ENCODE peak calls at places on chromosomes 4 and X, in nine cellular contexts. M is right lobe of liver, I is suprapubic skin, P is progenitor cell of endocrine pancreas, D is upper lobe of right lung, X is fibroblast of mammary gland, R is GM13977, F is astrocyte of the spinal cord, N is choroid plexus epithelial cell. Q is an unnamed sample.
A peak's percentile ranks its signal among the peaks of the same experiment; 100 is the strongest.

GRCh38 chr4:107034982-107035710 is 967 bp downstream of the DKK2 start:
- DNase-seq in M (peak; percentile 56), I (peak; percentile 68), P (peak; percentile 15), D (no peak), X (peak; percentile 27), R (peak; percentile 9), F (peak; percentile 45), N (peak; percentile 46), Q (peak; percentile 42)

GRCh38 chr4:74158561-74159396 is 861 bp downstream of the MTHFD2L start:
- DNase-seq in M (no peak), I (no peak), P (no peak), D (no peak), X (peak; percentile 68), R (peak; percentile 24), F (peak; percentile 37), N (peak; percentile 52), Q (no peak)

GRCh38 chrX:123450217-123450616 is 266.1 kb downstream of the GRIA3 start:
- DNase-seq in M (no peak), I (no peak), P (no peak), D (no peak), X (peak; percentile 17), R (peak; percentile 4), F (no peak), N (peak; percentile 23), Q (peak; percentile 1)

GRCh38 chr4:31896349-31896748 is 1176.2 kb downstream of the PCDH7 start:
- DNase-seq in M (no peak), I (no peak), P (no peak), D (no peak), X (no peak), R (no peak), F (no peak), N (no peak), Q (no peak)

GRCh38 chr4:30537462-30537861 is 182.7 kb upstream of the PCDH7 start:
- DNase-seq in M (no peak), I (no peak), P (no peak), D (no peak), X (peak; percentile 75), R (no peak), F (peak; percentile 90), N (peak; percentile 43), Q (no peak)

GRCh38 chr4:23828779-23829178 is 61.1 kb downstream of the PPARGC1A start:
- DNase-seq in M (no peak), I (no peak), P (no peak), D (no peak), X (no peak), R (no peak), F (no peak), N (no peak), Q (no peak)

GRCh38 chr4:47790105-47790504 is 47.8 kb downstream of the CORIN start:
- DNase-seq in M (no peak), I (no peak), P (no peak), D (no peak), X (no peak), R (no peak), F (no peak), N (no peak), Q (no peak)

GRCh38 chr4:128039568-128039967 is 21.5 kb upstream of the LARP1B start:
- DNase-seq in M (no peak), I (no peak), P (no peak), D (no peak), X (no peak), R (no peak), F (no peak), N (no peak), Q (no peak)

GRCh38 chr4:32462944-32463343 is 1742.8 kb downstream of the PCDH7 start:
- DNase-seq in M (no peak), I (no peak), P (no peak), D (no peak), X (peak; percentile 38), R (no peak), F (peak; percentile 5), N (peak; percentile 60), Q (no peak)

GRCh38 chr4:7785017-7785416 is 154.6 kb downstream of the AFAP1 start:
- DNase-seq in M (peak; percentile 15), I (peak; percentile 34), P (no peak), D (no peak), X (peak; percentile 83), R (peak; percentile 17), F (peak; percentile 78), N (peak; percentile 62), Q (no peak)

GRCh38 chr4:160247091-160247656 is 1144.3 kb downstream of the RAPGEF2 start:
- DNase-seq in M (no peak), I (no peak), P (no peak), D (no peak), X (no peak), R (no peak), F (no peak), N (no peak), Q (no peak)

GRCh38 chr4:8860096-8860891 is 11.3 kb downstream of the HMX1 start:
- DNase-seq in M (no peak), I (no peak), P (no peak), D (no peak), X (no peak), R (no peak), F (no peak), N (no peak), Q (no peak)

GRCh38 chrX:70253377-70254062 is 6.5 kb downstream of the P2RY4 start:
- DNase-seq in M (no peak), I (no peak), P (no peak), D (no peak), X (peak; percentile 33), R (no peak), F (no peak), N (no peak), Q (no peak)

DNA sequence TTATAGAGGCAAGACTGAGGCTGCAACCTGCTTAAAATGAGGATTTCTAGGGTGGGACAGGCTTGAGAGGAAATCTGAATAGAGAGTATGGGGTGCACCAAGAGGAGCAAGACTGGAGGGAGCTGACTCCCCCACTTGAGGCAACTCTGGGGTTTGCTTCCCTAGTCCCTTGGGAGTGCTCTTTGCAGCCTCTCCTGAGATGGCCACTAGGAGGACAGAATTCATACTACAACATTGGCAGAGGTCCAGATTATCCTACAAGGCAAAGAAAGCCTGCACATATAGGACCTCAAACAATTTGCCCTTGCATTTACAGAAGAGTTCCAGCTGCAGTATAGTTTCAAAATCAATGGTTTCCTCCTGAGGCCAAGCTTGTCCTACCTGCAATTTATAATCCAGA is 830.9 kb downstream of the TECRL start:
- DNase-seq in M (no peak), I (no peak), P (no peak), D (no peak), X (no peak), R (no peak), F (no peak), N (no peak), Q (no peak)
- TF ChIP-seq CTCF in M (no peak), I (no peak), P (no peak), D (no peak), X (no peak), R (no peak), F (no peak), N (no peak), Q (no peak)

GRCh38 chr4:3074846-3075651 is 568 bp downstream of the HTT start:
- DNase-seq in M (peak; percentile 67), I (peak; percentile 82), P (peak; percentile 53), D (peak; percentile 89), X (peak; percentile 52), R (peak; percentile 59), F (peak; percentile 71), N (peak; percentile 55), Q (peak; percentile 71)

GRCh38 chr4:3071811-3072210 is 2.5 kb downstream of the HTT-AS start:
- DNase-seq in M (no peak), I (no peak), P (no peak), D (no peak), X (peak; percentile 55), R (no peak), F (no peak), N (no peak), Q (no peak)

GRCh38 chr4:3075652-3075981 is 1.1 kb downstream of the HTT start:
- DNase-seq in M (no peak), I (no peak), P (no peak), D (no peak), X (no peak), R (no peak), F (no peak), N (no peak), Q (no peak)

GRCh38 chr4:3074078-3074845 is at the start of the genes HTT and HTT-AS:
- DNase-seq in M (peak; percentile 99), I (peak; percentile 99), P (peak; percentile 93), D (peak; percentile 99), X (peak; percentile 89), R (peak; percentile 99), F (peak; percentile 96), N (peak; percentile 95), Q (peak; percentile 97)

DNA sequence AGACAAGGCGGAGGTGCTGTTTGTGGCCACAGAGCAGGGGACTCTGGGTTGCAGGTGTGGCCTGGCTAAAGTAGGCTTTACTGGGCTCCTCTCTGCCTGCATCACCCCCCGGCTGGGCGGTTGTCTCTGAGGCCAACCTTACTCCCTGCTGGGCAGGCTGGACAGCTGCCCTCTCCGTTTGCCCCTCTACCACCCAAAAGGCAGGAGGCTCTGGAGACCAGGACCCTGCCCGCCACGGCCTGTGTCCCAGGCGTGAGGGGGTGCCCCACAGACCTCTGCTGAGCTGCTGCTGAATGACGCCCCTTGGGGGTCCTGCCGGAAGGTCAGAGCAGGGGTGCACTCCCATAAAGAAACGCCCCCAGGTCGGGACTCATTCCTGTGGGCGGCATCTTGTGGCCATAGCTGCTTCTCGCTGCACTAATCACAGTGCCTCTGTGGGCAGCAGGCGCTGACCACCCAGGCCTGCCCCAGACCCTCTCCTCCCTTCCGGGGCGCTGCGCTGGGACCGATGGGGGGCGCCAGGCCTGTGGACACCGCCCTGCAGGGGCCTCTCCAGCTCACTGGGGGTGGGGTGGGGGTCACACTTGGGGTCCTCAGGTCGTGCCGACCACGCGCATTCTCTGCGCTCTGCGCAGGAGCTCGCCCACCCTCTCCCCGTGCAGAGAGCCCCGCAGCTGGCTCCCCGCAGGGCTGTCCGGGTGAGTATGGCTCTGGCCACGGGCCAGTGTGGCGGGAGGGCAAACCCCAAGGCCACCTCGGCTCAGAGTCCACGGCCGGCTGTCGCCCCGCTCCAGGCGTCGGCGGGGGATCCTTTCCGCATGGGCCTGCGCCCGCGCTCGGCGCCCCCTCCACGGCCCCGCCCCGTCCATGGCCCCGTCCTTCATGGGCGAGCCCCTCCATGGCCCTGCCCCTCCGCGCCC is 920 bp downstream of the HTT-AS start:
- DNase-seq in M (peak; percentile 71), I (peak; percentile 76), P (peak; percentile 39), D (no peak), X (no peak), R (no peak), F (no peak), N (no peak), Q (peak; percentile 6)
- TF ChIP-seq CTCF in M (no peak), I (no peak), P (peak; percentile 29), D (peak; percentile 6), X (no peak), R (peak; percentile 37), F (peak; percentile 21), N (no peak), Q (no peak)

DNA sequence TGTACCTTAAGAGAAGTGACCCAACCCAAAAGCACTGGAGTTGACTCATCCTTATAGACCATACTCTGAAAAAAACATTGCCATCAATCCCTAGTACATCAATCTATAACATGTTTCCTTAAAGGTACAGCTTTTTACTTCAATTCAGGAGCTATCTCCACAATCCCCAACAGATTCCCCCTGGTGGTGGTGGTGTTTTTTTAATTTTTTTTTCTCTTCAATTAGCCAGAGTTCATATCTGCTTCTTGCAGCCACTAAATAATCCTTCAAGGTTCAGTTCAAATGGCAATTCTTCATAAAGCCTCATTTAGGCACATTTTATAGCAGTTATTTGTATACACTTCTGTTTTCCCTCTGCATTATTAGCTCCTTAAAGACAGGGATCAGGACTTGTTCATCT is 60.7 kb upstream of the KDR start:
- DNase-seq in M (no peak), I (no peak), P (no peak), D (no peak), X (no peak), R (no peak), F (no peak), N (peak; percentile 40), Q (no peak)
- TF ChIP-seq CTCF in M (no peak), I (no peak), P (peak; percentile 36), D (no peak), X (peak; percentile 23), R (no peak), F (peak; percentile 3), N (peak; percentile 38), Q (no peak)

GRCh38 chr4:87219648-87220093 is 747 bp downstream of the KLHL8 start:
- DNase-seq in M (peak; percentile 77), I (no peak), P (peak; percentile 26), D (peak; percentile 76), X (peak; percentile 34), R (peak; percentile 53), F (no peak), N (peak; percentile 72), Q (peak; percentile 61)
- TF ChIP-seq CTCF in M (peak; percentile 31), I (no peak), P (peak; percentile 54), D (no peak), X (peak; percentile 24), R (peak; percentile 6), F (peak; percentile 33), N (peak; percentile 43), Q (peak; percentile 39)